ENCODE peak calls at places on chromosomes 13 and 19, in six cellular contexts. One of them, this sample, is unnamed. For H3K79me1, the result is how much of the 10 kb centered on the place peaks cover.

GRCh38 chr13:33509642-33510229 is 224.2 kb upstream of the STARD13 start:
- DNase-seq in H1: no peak
- DNase-seq in trophoblast cell: no peak
- DNase-seq in IMR-90: no peak
- DNase-seq in mesendoderm: peak
- DNase-seq in H9: no peak
- DNase-seq in this sample: no peak

GRCh38 chr19:7326105-7326877 is 22.4 kb upstream of the ARHGEF18 start:
- DNase-seq in IMR-90: no peak
- DNase-seq in mesendoderm: peak
- DNase-seq in H1: peak
- DNase-seq in H9: peak
- DNase-seq in trophoblast cell: peak
- DNase-seq in this sample: no peak

GRCh38 chr13:23621316-23621645 is 51.1 kb downstream of the TNFRSF19 start:
- DNase-seq in H1: no peak
- DNase-seq in trophoblast cell: peak
- DNase-seq in H9: no peak
- DNase-seq in mesendoderm: peak
- DNase-seq in IMR-90: peak
- DNase-seq in this sample: no peak

GRCh38 chr13:59771272-59771671 is 392.5 kb downstream of the DIAPH3 start:
- DNase-seq in IMR-90: peak
- DNase-seq in H9: no peak
- DNase-seq in mesendoderm: no peak
- DNase-seq in trophoblast cell: no peak
- DNase-seq in H1: no peak
- DNase-seq in this sample: no peak

GRCh38 chr13:84377071-84377470 is 494.8 kb upstream of the SLITRK1 start:
- DNase-seq in mesendoderm: no peak
- DNase-seq in H9: no peak
- DNase-seq in trophoblast cell: no peak
- DNase-seq in H1: no peak
- DNase-seq in IMR-90: no peak
- DNase-seq in this sample: no peak

GRCh38 chr13:59706101-59706976 is 457.4 kb downstream of the DIAPH3 start:
- DNase-seq in H1: no peak
- DNase-seq in H9: no peak
- DNase-seq in trophoblast cell: no peak
- DNase-seq in mesendoderm: no peak
- DNase-seq in IMR-90: no peak
- DNase-seq in this sample: no peak

GRCh38 chr13:21673592-21674270 is 2.9 kb downstream of the FGF9 start:
- DNase-seq in H9: peak
- DNase-seq in IMR-90: peak
- DNase-seq in trophoblast cell: no peak
- DNase-seq in mesendoderm: peak
- DNase-seq in H1: peak
- DNase-seq in this sample: peak

GRCh38 chr13:110509971-110510786 is 51.3 kb downstream of the RAB20 start:
- DNase-seq in IMR-90: peak
- DNase-seq in H1: no peak
- DNase-seq in trophoblast cell: no peak
- DNase-seq in H9: no peak
- DNase-seq in mesendoderm: peak
- DNase-seq in this sample: no peak

GRCh38 chr13:29707876-29708543 is 112.5 kb upstream of the SLC7A1 start:
- DNase-seq in trophoblast cell: peak
- DNase-seq in H9: peak
- DNase-seq in IMR-90: peak
- DNase-seq in H1: peak
- DNase-seq in mesendoderm: peak
- DNase-seq in this sample: peak

GRCh38 chr13:45242070-45242469 is 41.2 kb upstream of the KCTD4 start:
- DNase-seq in mesendoderm: no peak
- DNase-seq in IMR-90: peak
- DNase-seq in trophoblast cell: no peak
- DNase-seq in H1: no peak
- DNase-seq in H9: no peak
- DNase-seq in this sample: no peak

GRCh38 chr13:79290595-79291244 is 115.3 kb downstream of the RBM26 start:
- DNase-seq in trophoblast cell: no peak
- DNase-seq in IMR-90: no peak
- DNase-seq in H1: no peak
- DNase-seq in mesendoderm: peak
- DNase-seq in H9: no peak
- DNase-seq in this sample: no peak

GRCh38 chr19:49210108-49210900 is 52.7 kb downstream of the TRPM4 start:
- DNase-seq in mesendoderm: peak
- DNase-seq in H1: peak
- DNase-seq in IMR-90: no peak
- DNase-seq in trophoblast cell: peak
- DNase-seq in H9: peak
- DNase-seq in this sample: peak

GRCh38 chr13:110538632-110539031 is 22.9 kb downstream of the RAB20 start:
- DNase-seq in IMR-90: no peak
- DNase-seq in mesendoderm: no peak
- DNase-seq in trophoblast cell: no peak
- DNase-seq in H9: no peak
- DNase-seq in H1: no peak
- DNase-seq in this sample: no peak

GRCh38 chr13:80979035-80979641 is 638.2 kb upstream of the SPRY2 start:
- DNase-seq in H9: peak
- DNase-seq in IMR-90: peak
- DNase-seq in H1: no peak
- DNase-seq in trophoblast cell: peak
- DNase-seq in mesendoderm: peak
- DNase-seq in this sample: peak

GRCh38 chr13:39526499-39526898 is 76.5 kb downstream of the LHFPL6 start:
- DNase-seq in trophoblast cell: no peak
- DNase-seq in H9: no peak
- DNase-seq in mesendoderm: no peak
- DNase-seq in H1: no peak
- DNase-seq in IMR-90: no peak
- DNase-seq in this sample: no peak

GRCh38 chr19:611506-611869 is 21.8 kb downstream of the HCN2 start:
- DNase-seq in trophoblast cell: no peak
- DNase-seq in IMR-90: peak
- DNase-seq in H1: no peak
- DNase-seq in mesendoderm: no peak
- DNase-seq in H9: no peak
- DNase-seq in this sample: no peak

GRCh38 chr13:102367836-102368235 is 34.0 kb downstream of the FGF14 start:
- DNase-seq in IMR-90: no peak
- DNase-seq in mesendoderm: no peak
- DNase-seq in H9: no peak
- DNase-seq in H1: no peak
- DNase-seq in trophoblast cell: peak
- DNase-seq in this sample: no peak

GRCh38 chr13:23984541-23984940 is 87.2 kb upstream of the C1QTNF9B start:
- DNase-seq in H1: no peak
- DNase-seq in trophoblast cell: no peak
- DNase-seq in mesendoderm: no peak
- DNase-seq in IMR-90: no peak
- DNase-seq in H9: no peak
- DNase-seq in this sample: no peak

DNA sequence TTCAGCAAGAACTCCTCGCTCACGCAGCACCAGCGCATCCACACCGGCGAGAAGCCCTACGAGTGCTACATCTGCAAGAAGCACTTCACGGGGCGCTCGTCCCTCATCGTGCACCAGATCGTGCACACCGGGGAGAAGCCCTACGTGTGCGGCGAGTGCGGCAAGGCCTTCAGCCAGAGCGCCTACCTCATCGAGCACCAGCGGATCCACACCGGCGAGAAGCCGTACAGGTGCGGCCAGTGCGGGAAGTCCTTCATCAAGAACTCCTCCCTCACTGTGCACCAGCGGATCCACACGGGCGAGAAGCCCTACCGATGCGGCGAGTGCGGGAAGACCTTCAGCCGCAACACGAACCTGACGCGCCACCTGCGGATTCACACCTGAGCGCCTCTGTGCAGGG is 20.6 kb upstream of the SMIM17 start:
- DNase-seq in trophoblast cell: no peak
- DNase-seq in H9: no peak
- DNase-seq in H1: no peak
- DNase-seq in IMR-90: no peak
- DNase-seq in mesendoderm: no peak
- DNase-seq in this sample: no peak
- H3K79me1 ChIP-seq in trophoblast cell: under half
- H3K79me1 ChIP-seq in H9: under half
- H3K79me1 ChIP-seq in H1: under half
- H3K79me1 ChIP-seq in IMR-90: under half
- H3K79me1 ChIP-seq in mesendoderm: under half
- H3K79me1 ChIP-seq in this sample: under half

GRCh38 chr19:55613930-55614710 is 8.7 kb downstream of the ZNF865 start:
- DNase-seq in H9: no peak
- DNase-seq in mesendoderm: no peak
- DNase-seq in H1: no peak
- DNase-seq in trophoblast cell: no peak
- DNase-seq in IMR-90: no peak
- DNase-seq in this sample: no peak
- H3K79me1 ChIP-seq in H9: under half
- H3K79me1 ChIP-seq in mesendoderm: under half
- H3K79me1 ChIP-seq in H1: under half
- H3K79me1 ChIP-seq in trophoblast cell: under half
- H3K79me1 ChIP-seq in IMR-90: half or more
- H3K79me1 ChIP-seq in this sample: under half

DNA sequence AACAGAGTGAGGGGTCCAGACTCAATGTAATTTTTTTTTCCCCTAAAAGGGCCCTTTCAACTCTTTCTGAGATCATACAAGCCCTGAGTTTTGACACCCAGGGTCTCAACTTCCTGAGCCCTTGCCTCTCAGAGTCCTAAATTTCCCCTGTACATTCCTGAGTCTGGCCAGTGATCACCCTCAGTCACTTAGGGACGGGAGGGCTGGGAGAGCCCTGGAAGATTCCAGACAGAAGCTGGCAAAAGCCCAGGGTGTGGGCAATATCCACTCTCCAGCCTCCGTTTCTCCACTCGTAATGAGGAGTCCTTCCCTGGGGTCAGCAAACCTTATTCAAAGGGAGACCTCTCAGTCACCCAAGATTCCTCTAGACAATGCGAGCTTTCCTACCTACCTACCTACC is 1.6 kb downstream of the PPP1R13L start:
- DNase-seq in H1: no peak
- DNase-seq in trophoblast cell: no peak
- DNase-seq in H9: no peak
- DNase-seq in mesendoderm: no peak
- DNase-seq in IMR-90: no peak
- DNase-seq in this sample: no peak
- H3K79me1 ChIP-seq in H1: under half
- H3K79me1 ChIP-seq in trophoblast cell: under half
- H3K79me1 ChIP-seq in H9: under half
- H3K79me1 ChIP-seq in mesendoderm: under half
- H3K79me1 ChIP-seq in IMR-90: half or more
- H3K79me1 ChIP-seq in this sample: under half

DNA sequence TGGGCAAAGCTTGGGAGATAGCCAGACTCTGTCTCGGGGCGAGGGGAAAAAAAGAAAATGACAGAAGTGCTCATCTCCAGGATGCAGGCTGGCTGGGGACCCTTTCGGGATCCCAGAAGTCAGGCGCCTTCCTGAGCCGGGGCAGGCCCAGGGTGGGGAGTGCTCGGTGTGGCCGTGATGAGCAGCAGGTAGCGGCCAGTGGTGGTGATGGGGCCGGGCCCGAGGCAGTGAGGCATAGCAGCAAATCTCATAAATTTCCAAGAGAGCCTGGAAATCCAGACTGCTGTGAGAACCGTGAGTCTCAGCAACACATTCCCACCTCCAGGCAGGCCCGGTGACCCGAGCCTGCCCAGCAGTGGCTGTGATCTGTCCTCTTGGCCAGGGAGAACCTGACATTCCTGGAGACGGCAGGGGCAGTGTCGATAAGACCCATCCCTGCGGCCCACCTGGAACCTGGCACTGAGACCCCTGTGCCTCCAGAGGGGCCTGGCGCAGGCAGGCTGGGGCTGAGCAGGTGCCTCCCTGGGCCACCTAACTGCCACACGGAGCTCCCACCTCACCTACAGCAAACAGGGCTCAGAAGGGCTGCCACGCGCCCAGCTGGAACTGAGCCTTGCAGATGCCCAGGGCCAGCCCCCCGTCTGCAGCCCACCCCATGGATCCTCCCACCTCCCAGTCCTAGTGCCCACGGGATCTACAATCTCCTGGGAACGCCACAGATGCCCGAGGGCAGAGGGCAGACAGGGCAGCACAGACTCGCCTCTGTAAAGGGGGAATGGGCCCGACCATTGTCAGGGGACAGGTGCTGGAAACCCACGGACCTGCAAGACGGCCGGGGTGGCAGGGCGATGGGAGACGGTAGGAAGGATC is 23.4 kb downstream of the IZUMO4 start:
- DNase-seq in H1: no peak
- DNase-seq in IMR-90: no peak
- DNase-seq in H9: no peak
- DNase-seq in trophoblast cell: no peak
- DNase-seq in mesendoderm: no peak
- DNase-seq in this sample: no peak
- H3K79me1 ChIP-seq in H1: under half
- H3K79me1 ChIP-seq in IMR-90: under half
- H3K79me1 ChIP-seq in H9: under half
- H3K79me1 ChIP-seq in trophoblast cell: under half
- H3K79me1 ChIP-seq in mesendoderm: under half
- H3K79me1 ChIP-seq in this sample: under half

GRCh38 chr19:5073153-5073844 is 104.4 kb downstream of the KDM4B start:
- DNase-seq in trophoblast cell: no peak
- DNase-seq in mesendoderm: no peak
- DNase-seq in H1: no peak
- DNase-seq in H9: peak
- DNase-seq in IMR-90: no peak
- DNase-seq in this sample: no peak
- H3K79me1 ChIP-seq in trophoblast cell: under half
- H3K79me1 ChIP-seq in mesendoderm: under half
- H3K79me1 ChIP-seq in H1: under half
- H3K79me1 ChIP-seq in H9: under half
- H3K79me1 ChIP-seq in IMR-90: under half
- H3K79me1 ChIP-seq in this sample: under half

DNA sequence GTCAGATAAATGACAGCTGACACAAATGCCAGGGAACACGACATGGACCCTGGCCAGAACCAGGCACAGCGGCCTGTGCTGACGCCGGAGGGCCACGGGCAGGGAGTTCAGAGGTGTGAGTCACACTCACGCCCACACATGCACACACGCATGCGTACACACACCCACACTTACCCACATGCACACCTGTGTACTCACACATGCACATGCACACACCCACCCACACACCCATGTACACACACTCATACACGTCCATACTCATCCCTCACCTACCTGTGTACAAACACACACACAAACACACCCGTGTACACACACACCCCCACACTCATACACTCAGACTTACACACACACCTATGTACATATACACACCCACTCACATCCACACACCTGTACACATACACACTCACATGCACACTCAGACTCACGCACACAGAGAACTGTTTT is 40.4 kb downstream of the MLLT1 start:
- DNase-seq in IMR-90: peak
- DNase-seq in mesendoderm: no peak
- DNase-seq in trophoblast cell: no peak
- DNase-seq in H1: no peak
- DNase-seq in H9: no peak
- DNase-seq in this sample: no peak
- H3K79me1 ChIP-seq in IMR-90: half or more
- H3K79me1 ChIP-seq in mesendoderm: under half
- H3K79me1 ChIP-seq in trophoblast cell: under half
- H3K79me1 ChIP-seq in H1: under half
- H3K79me1 ChIP-seq in H9: under half
- H3K79me1 ChIP-seq in this sample: under half